ENCODE peak calls at places on chromosomes 6 and 20, in nine cellular contexts. One of them, this sample, is unnamed.

GRCh38 chr6:144993870-144994269 is 708.7 kb downstream of the UTRN start:
- DNase-seq in ovary: no peak
- DNase-seq in spleen: no peak
- DNase-seq in OCI-LY7: no peak
- DNase-seq in PC-3: peak; percentile 67
- DNase-seq in CD8-positive, alpha-beta T cell: no peak
- DNase-seq in cardiac muscle cell: no peak
- DNase-seq in Peyer's patch: no peak
- DNase-seq in GM12878: no peak
- DNase-seq in this sample: no peak

GRCh38 chr6:125910518-125910917 is 46.1 kb upstream of the HINT3 start:
- DNase-seq in ovary: no peak
- DNase-seq in spleen: no peak
- DNase-seq in OCI-LY7: no peak
- DNase-seq in PC-3: peak; percentile 11
- DNase-seq in CD8-positive, alpha-beta T cell: no peak
- DNase-seq in cardiac muscle cell: peak; percentile 42
- DNase-seq in Peyer's patch: no peak
- DNase-seq in GM12878: peak; percentile 68
- DNase-seq in this sample: no peak

GRCh38 chr20:60101201-60101893 is 143.1 kb downstream of the CDH26 start:
- DNase-seq in ovary: no peak
- DNase-seq in spleen: no peak
- DNase-seq in OCI-LY7: no peak
- DNase-seq in PC-3: no peak
- DNase-seq in CD8-positive, alpha-beta T cell: no peak
- DNase-seq in cardiac muscle cell: no peak
- DNase-seq in Peyer's patch: no peak
- DNase-seq in GM12878: no peak
- DNase-seq in this sample: no peak

GRCh38 chr6:114194362-114195343 is 148.2 kb downstream of the HS3ST5 start:
- DNase-seq in ovary: no peak
- DNase-seq in spleen: no peak
- DNase-seq in OCI-LY7: no peak
- DNase-seq in PC-3: no peak
- DNase-seq in CD8-positive, alpha-beta T cell: no peak
- DNase-seq in cardiac muscle cell: peak; percentile 79
- DNase-seq in Peyer's patch: no peak
- DNase-seq in GM12878: no peak
- DNase-seq in this sample: no peak

GRCh38 chr6:8499540-8499939 is 64.2 kb upstream of the SLC35B3 start:
- DNase-seq in ovary: no peak
- DNase-seq in spleen: no peak
- DNase-seq in OCI-LY7: peak; percentile 3
- DNase-seq in PC-3: peak; percentile 51
- DNase-seq in CD8-positive, alpha-beta T cell: no peak
- DNase-seq in cardiac muscle cell: peak; percentile 1
- DNase-seq in Peyer's patch: no peak
- DNase-seq in GM12878: no peak
- DNase-seq in this sample: no peak

GRCh38 chr6:12289655-12290489 is at the start of gene EDN1:
- DNase-seq in ovary: peak; percentile 53
- DNase-seq in spleen: peak; percentile 92
- DNase-seq in OCI-LY7: peak; percentile 57
- DNase-seq in PC-3: peak; percentile 85
- DNase-seq in CD8-positive, alpha-beta T cell: no peak
- DNase-seq in cardiac muscle cell: peak; percentile 93
- DNase-seq in Peyer's patch: peak; percentile 89
- DNase-seq in GM12878: peak; percentile 51
- DNase-seq in this sample: peak; percentile 85

GRCh38 chr6:103105686-103106085 is 1712.2 kb downstream of the GRIK2 start:
- DNase-seq in ovary: no peak
- DNase-seq in spleen: no peak
- DNase-seq in OCI-LY7: no peak
- DNase-seq in PC-3: no peak
- DNase-seq in CD8-positive, alpha-beta T cell: no peak
- DNase-seq in cardiac muscle cell: no peak
- DNase-seq in Peyer's patch: no peak
- DNase-seq in GM12878: no peak
- DNase-seq in this sample: no peak

GRCh38 chr6:144585217-144585814 is 300.2 kb downstream of the UTRN start:
- DNase-seq in ovary: no peak
- DNase-seq in spleen: no peak
- DNase-seq in OCI-LY7: peak; percentile 32
- DNase-seq in PC-3: peak; percentile 61
- DNase-seq in CD8-positive, alpha-beta T cell: no peak
- DNase-seq in cardiac muscle cell: peak; percentile 62
- DNase-seq in Peyer's patch: no peak
- DNase-seq in GM12878: no peak
- DNase-seq in this sample: no peak

GRCh38 chr20:63955281-63955845 is 853 bp downstream of the UCKL1 start:
- DNase-seq in ovary: no peak
- DNase-seq in spleen: no peak
- DNase-seq in OCI-LY7: peak; percentile 34
- DNase-seq in PC-3: peak; percentile 35
- DNase-seq in CD8-positive, alpha-beta T cell: no peak
- DNase-seq in cardiac muscle cell: peak; percentile 22
- DNase-seq in Peyer's patch: no peak
- DNase-seq in GM12878: no peak
- DNase-seq in this sample: no peak

GRCh38 chr6:44431118-44431725 is 43.7 kb downstream of the CDC5L start:
- DNase-seq in ovary: peak; percentile 56
- DNase-seq in spleen: no peak
- DNase-seq in OCI-LY7: peak; percentile 55
- DNase-seq in PC-3: peak; percentile 72
- DNase-seq in CD8-positive, alpha-beta T cell: no peak
- DNase-seq in cardiac muscle cell: peak; percentile 82
- DNase-seq in Peyer's patch: no peak
- DNase-seq in GM12878: peak; percentile 3
- DNase-seq in this sample: no peak

GRCh38 chr6:149031545-149032317 is 284.9 kb downstream of the UST start:
- DNase-seq in ovary: peak; percentile 52
- DNase-seq in spleen: no peak
- DNase-seq in OCI-LY7: no peak
- DNase-seq in PC-3: peak; percentile 91
- DNase-seq in CD8-positive, alpha-beta T cell: no peak
- DNase-seq in cardiac muscle cell: peak; percentile 92
- DNase-seq in Peyer's patch: no peak
- DNase-seq in GM12878: no peak
- DNase-seq in this sample: no peak

GRCh38 chr20:19368351-19368750 is 155.9 kb downstream of the SLC24A3 start:
- DNase-seq in ovary: no peak
- DNase-seq in spleen: no peak
- DNase-seq in OCI-LY7: no peak
- DNase-seq in PC-3: no peak
- DNase-seq in CD8-positive, alpha-beta T cell: no peak
- DNase-seq in cardiac muscle cell: no peak
- DNase-seq in Peyer's patch: no peak
- DNase-seq in GM12878: no peak
- DNase-seq in this sample: no peak

GRCh38 chr20:19367591-19367990 is 155.1 kb downstream of the SLC24A3 start:
- DNase-seq in ovary: no peak
- DNase-seq in spleen: no peak
- DNase-seq in OCI-LY7: no peak
- DNase-seq in PC-3: no peak
- DNase-seq in CD8-positive, alpha-beta T cell: no peak
- DNase-seq in cardiac muscle cell: no peak
- DNase-seq in Peyer's patch: no peak
- DNase-seq in GM12878: no peak
- DNase-seq in this sample: no peak

GRCh38 chr20:19371112-19371511 is 158.7 kb downstream of the SLC24A3 start:
- DNase-seq in ovary: no peak
- DNase-seq in spleen: no peak
- DNase-seq in OCI-LY7: no peak
- DNase-seq in PC-3: no peak
- DNase-seq in CD8-positive, alpha-beta T cell: no peak
- DNase-seq in cardiac muscle cell: no peak
- DNase-seq in Peyer's patch: no peak
- DNase-seq in GM12878: no peak
- DNase-seq in this sample: no peak

GRCh38 chr20:19374066-19374615 is 161.7 kb downstream of the SLC24A3 start:
- DNase-seq in ovary: no peak
- DNase-seq in spleen: no peak
- DNase-seq in OCI-LY7: no peak
- DNase-seq in PC-3: no peak
- DNase-seq in CD8-positive, alpha-beta T cell: no peak
- DNase-seq in cardiac muscle cell: no peak
- DNase-seq in Peyer's patch: no peak
- DNase-seq in GM12878: no peak
- DNase-seq in this sample: no peak

DNA sequence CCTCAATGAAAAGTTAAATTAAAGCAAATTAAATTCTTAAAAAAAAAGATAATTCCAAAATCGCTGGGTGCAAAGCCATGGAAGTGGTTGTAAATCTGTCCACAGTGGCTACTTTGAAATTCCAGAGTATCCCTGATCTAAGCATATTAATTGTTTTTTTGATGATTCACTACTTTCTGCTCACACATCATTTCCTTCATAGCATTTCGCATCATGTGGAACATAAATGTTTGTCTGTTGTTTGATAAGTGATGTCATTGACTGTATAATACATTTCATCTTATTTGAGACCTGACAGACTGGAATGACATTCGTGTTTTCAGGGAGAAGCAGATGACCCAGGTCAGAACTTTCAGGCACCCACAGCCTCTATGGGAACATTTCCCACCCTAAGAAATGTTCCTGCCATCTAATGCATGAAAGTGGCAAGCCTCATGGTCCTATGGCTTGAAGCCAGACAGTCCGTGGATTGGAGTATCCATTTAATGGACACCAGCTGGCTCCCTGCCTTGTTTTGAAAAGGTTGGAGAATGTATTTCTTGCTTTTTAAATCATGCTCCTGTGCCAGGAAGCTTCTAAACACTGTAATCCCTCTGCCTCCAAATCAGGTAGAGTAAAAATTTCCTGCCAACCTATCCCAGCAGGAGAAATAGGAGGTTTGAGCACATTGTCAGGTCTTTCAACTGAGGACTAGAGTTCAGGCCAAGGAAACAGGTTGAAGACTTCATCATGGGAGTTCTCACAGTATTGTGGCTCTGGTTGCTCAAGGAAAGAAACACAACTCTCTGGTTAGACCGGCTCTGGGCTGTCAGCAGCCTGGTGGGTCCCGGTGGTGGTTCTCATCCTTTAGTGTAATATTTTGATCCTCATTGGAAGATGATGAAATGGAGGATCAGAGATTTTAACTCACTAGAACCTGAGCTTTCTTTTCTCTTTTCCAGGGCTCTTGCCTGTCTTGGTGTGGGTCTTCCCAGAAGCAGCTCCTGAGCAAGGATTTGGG is 157.9 kb downstream of the SLC24A3 start:
- DNase-seq in ovary: no peak
- DNase-seq in spleen: no peak
- DNase-seq in OCI-LY7: no peak
- DNase-seq in PC-3: no peak
- DNase-seq in CD8-positive, alpha-beta T cell: no peak
- DNase-seq in cardiac muscle cell: no peak
- DNase-seq in Peyer's patch: no peak
- DNase-seq in GM12878: no peak
- DNase-seq in this sample: no peak
- TF ChIP-seq CTCF in ovary: no peak
- TF ChIP-seq CTCF in spleen: no peak
- TF ChIP-seq CTCF in OCI-LY7: no peak
- TF ChIP-seq CTCF in PC-3: no peak
- TF ChIP-seq CTCF in CD8-positive, alpha-beta T cell: no peak
- TF ChIP-seq CTCF in cardiac muscle cell: no peak
- TF ChIP-seq CTCF in Peyer's patch: no peak
- TF ChIP-seq CTCF in GM12878: no peak
- TF ChIP-seq CTCF in this sample: no peak

DNA sequence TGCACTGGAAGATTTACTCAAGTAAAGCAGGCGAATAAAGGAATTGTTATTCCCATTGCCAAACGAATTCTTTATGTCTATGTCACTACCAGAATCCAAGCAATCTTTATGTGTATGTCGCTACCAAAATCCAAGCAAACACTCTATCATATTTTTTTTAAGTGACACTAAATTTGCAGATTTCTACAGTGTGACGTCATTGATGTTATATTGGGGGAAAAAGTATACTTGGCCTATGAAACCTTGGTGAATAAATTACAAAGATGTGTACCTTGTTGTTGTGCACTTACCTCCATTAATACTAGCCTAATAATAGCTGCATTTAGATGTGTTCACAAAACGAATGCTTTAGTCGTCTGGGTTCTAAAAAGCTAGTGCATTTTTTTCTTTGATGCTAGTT is 957 bp downstream of the TTK start:
- DNase-seq in ovary: no peak
- DNase-seq in spleen: no peak
- DNase-seq in OCI-LY7: no peak
- DNase-seq in PC-3: no peak
- DNase-seq in CD8-positive, alpha-beta T cell: no peak
- DNase-seq in cardiac muscle cell: no peak
- DNase-seq in Peyer's patch: no peak
- DNase-seq in GM12878: no peak
- DNase-seq in this sample: no peak
- H3K4me3 ChIP-seq in ovary: no peak overlapping the region
- H3K4me3 ChIP-seq in spleen: no peak overlapping the region
- H3K4me3 ChIP-seq in OCI-LY7: peak overlapping the region; percentile 93
- H3K4me3 ChIP-seq in PC-3: peak overlapping the region; percentile 90
- H3K4me3 ChIP-seq in CD8-positive, alpha-beta T cell: no peak overlapping the region
- H3K4me3 ChIP-seq in cardiac muscle cell: peak overlapping the region; percentile 90
- H3K4me3 ChIP-seq in Peyer's patch: no peak overlapping the region
- H3K4me3 ChIP-seq in GM12878: peak overlapping the region; percentile 78
- H3K4me3 ChIP-seq in this sample: no peak overlapping the region

GRCh38 chr6:43186706-43187105 is 4.7 kb downstream of the CUL9 start:
- DNase-seq in ovary: no peak
- DNase-seq in spleen: peak; percentile 20
- DNase-seq in OCI-LY7: no peak
- DNase-seq in PC-3: no peak
- DNase-seq in CD8-positive, alpha-beta T cell: no peak
- DNase-seq in cardiac muscle cell: no peak
- DNase-seq in Peyer's patch: no peak
- DNase-seq in GM12878: no peak
- DNase-seq in this sample: no peak
- H3K27ac ChIP-seq in ovary: no peak overlapping the region
- H3K27ac ChIP-seq in spleen: no peak overlapping the region
- H3K27ac ChIP-seq in OCI-LY7: no peak overlapping the region
- H3K27ac ChIP-seq in PC-3: no peak overlapping the region
- H3K27ac ChIP-seq in CD8-positive, alpha-beta T cell: no peak overlapping the region
- H3K27ac ChIP-seq in cardiac muscle cell: no peak overlapping the region
- H3K27ac ChIP-seq in Peyer's patch: no peak overlapping the region
- H3K27ac ChIP-seq in GM12878: peak overlapping the region; percentile 14
- H3K27ac ChIP-seq in this sample: no peak overlapping the region

DNA sequence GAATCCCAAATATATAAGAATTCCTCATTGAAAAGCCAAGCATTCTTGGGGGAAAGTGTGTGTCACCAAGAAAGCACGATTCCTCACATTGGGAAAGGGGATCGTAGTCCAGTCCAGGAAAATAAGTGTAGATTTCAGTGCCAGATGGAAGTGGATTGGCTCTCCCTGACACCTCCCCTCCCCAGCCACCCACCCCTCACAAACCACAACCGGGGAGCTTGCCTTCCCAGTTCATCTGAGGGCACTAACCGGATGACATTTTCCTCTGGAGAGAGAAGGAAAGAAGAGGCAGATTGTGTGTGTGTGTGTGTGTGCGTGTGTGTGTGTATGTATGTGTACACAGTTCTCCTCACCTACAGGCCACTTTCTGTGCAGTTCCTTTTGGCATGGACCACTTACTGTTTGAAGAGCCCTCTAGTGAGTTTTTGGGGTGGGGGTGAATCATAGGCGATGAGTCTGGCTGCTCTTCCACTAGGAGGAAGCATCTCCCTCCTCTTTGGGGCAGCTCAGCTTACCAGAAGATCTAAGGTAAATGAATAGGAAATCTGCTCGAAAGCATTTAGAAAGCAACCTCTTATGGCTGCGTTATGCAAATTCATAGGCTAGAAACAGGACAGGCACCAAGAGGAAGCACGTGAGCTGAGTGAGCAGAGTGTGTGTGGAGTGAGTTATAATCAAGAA is 20.8 kb downstream of the DAAM2 start:
- DNase-seq in ovary: no peak
- DNase-seq in spleen: no peak
- DNase-seq in OCI-LY7: peak; percentile 92
- DNase-seq in PC-3: no peak
- DNase-seq in CD8-positive, alpha-beta T cell: no peak
- DNase-seq in cardiac muscle cell: peak; percentile 95
- DNase-seq in Peyer's patch: no peak
- DNase-seq in GM12878: peak; percentile 36
- DNase-seq in this sample: no peak
- TF ChIP-seq CTCF in ovary: no peak
- TF ChIP-seq CTCF in spleen: no peak
- TF ChIP-seq CTCF in OCI-LY7: peak; percentile 79
- TF ChIP-seq CTCF in PC-3: no peak
- TF ChIP-seq CTCF in CD8-positive, alpha-beta T cell: no peak
- TF ChIP-seq CTCF in cardiac muscle cell: peak; percentile 51
- TF ChIP-seq CTCF in Peyer's patch: no peak
- TF ChIP-seq CTCF in GM12878: peak; percentile 16
- TF ChIP-seq CTCF in this sample: no peak